ENCODE peak calls at places on chromosome 13, in ten cellular contexts. H is heart right ventricle, W is uterus, D is tibial artery, C is adrenal gland, F is SJSA1, G is brain microvascular endothelial cell, B is right cardiac atrium, J is cardiac muscle cell, A is esophagus squamous epithelium. X is an unnamed sample.

GRCh38 chr13:45674908-45675307 is 27.2 kb upstream of the CBY2 start:
- DNase-seq in C (no peak), G (peak), W (no peak), B (no peak), D (no peak), A (no peak), H (no peak), F (peak), J (peak), X (no peak)

GRCh38 chr13:26515721-26516120 is 41.8 kb upstream of the WASF3 start:
- DNase-seq in D (no peak), H (no peak), J (no peak), C (no peak), A (no peak), G (no peak), W (no peak), F (no peak), B (no peak), X (no peak)

GRCh38 chr13:89029062-89029461 is 1357.9 kb downstream of the SLITRK5 start:
- DNase-seq in C (no peak), H (no peak), D (no peak), F (no peak), B (no peak), G (no peak), A (no peak), J (no peak), W (no peak), X (no peak)

GRCh38 chr13:62799038-62799535 is 1383.4 kb upstream of the PCDH20 start:
- DNase-seq in B (no peak), G (no peak), D (no peak), F (no peak), H (no peak), W (no peak), J (no peak), A (no peak), C (no peak), X (no peak)

GRCh38 chr13:39095500-39095899 is 57.2 kb downstream of the NHLRC3 start:
- DNase-seq in B (no peak), D (no peak), G (no peak), W (no peak), H (no peak), J (no peak), F (no peak), A (no peak), C (no peak), X (no peak)

GRCh38 chr13:44364601-44365000 is 9.0 kb upstream of the SERP2 start:
- DNase-seq in D (no peak), J (peak), C (no peak), F (peak), H (no peak), G (peak), B (no peak), W (no peak), A (no peak), X (no peak)

GRCh38 chr13:99066219-99066618 is 88.4 kb upstream of the DOCK9 start:
- DNase-seq in A (no peak), F (no peak), G (no peak), B (no peak), H (no peak), W (no peak), J (no peak), D (no peak), C (no peak), X (no peak)

GRCh38 chr13:33194820-33195692 is 90.5 kb downstream of the STARD13 start:
- DNase-seq in D (no peak), J (peak), A (no peak), H (no peak), G (peak), B (no peak), C (no peak), W (peak), F (peak), X (peak)

GRCh38 chr13:31896427-31896826 is 135.1 kb upstream of the FRY start:
- DNase-seq in B (no peak), F (no peak), W (no peak), C (no peak), G (peak), H (peak), D (peak), A (no peak), J (peak), X (peak)

GRCh38 chr13:51479199-51479523 is 26.3 kb upstream of the INTS6 start:
- DNase-seq in G (no peak), F (no peak), B (no peak), H (no peak), J (peak), D (no peak), A (no peak), C (no peak), W (no peak), X (no peak)

GRCh38 chr13:79585033-79585432 is 104.1 kb downstream of the NDFIP2 start:
- DNase-seq in C (no peak), W (no peak), J (no peak), B (no peak), G (no peak), H (no peak), D (no peak), F (no peak), A (no peak), X (no peak)

GRCh38 chr13:106520205-106521004 is 15.1 kb downstream of the EFNB2 start:
- DNase-seq in H (no peak), C (no peak), G (no peak), A (no peak), F (no peak), W (no peak), D (no peak), B (no peak), J (peak), X (no peak)
- H3K27ac ChIP-seq in H (no peak), C (no peak), G (no peak), A (no peak), F (no peak), W (no peak), D (no peak), B (no peak), J (no peak), X (no peak)

DNA sequence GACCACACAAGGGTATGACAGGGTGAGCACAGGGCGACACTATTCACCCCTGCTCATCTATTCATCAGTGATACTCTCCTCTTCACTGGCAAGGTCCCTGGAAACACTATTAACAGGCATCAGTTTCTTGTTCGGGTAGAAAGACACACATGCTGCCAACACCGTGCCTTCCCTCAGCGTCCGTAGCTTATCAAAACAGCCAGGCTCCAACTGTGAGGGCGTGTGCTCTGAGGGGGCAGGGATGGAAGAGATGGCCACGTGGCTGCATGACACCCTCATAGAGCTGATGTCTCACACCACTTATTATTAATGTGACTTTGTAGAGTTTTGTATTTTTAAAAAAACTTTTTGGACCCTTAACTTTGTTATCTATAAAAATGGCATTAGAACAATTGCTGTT is 160.3 kb downstream of the ITGBL1 start:
- DNase-seq in C (no peak), F (no peak), B (peak), J (no peak), G (peak), D (no peak), A (no peak), W (no peak), H (no peak), X (no peak)
- H3K27ac ChIP-seq in C (no peak), F (no peak), B (no peak), J (no peak), G (no peak), D (peak), A (no peak), W (no peak), H (no peak), X (no peak)

GRCh38 chr13:23432589-23432988 is 913 bp downstream of the SACS start:
- DNase-seq in G (no peak), C (no peak), H (no peak), B (no peak), D (no peak), J (no peak), A (no peak), F (no peak), W (no peak), X (no peak)

GRCh38 chr13:23430664-23431063 is 2.8 kb downstream of the SACS start:
- DNase-seq in J (no peak), G (no peak), D (no peak), H (no peak), C (no peak), A (no peak), B (no peak), W (no peak), F (no peak), X (no peak)

GRCh38 chr13:23428183-23428528 is 5.3 kb downstream of the SACS start:
- DNase-seq in J (peak), F (no peak), G (peak), A (no peak), B (no peak), C (peak), D (no peak), H (no peak), W (no peak), X (no peak)

GRCh38 chr13:23433171-23434153 is at the start of gene SACS:
- DNase-seq in D (no peak), J (peak), H (no peak), C (peak), F (no peak), A (no peak), G (peak), B (peak), W (no peak), X (no peak)

GRCh38 chr13:23427342-23428182 is 5.9 kb downstream of the SACS start:
- DNase-seq in D (peak), W (peak), F (no peak), J (peak), A (no peak), B (peak), G (peak), H (no peak), C (peak), X (no peak)
- H3K27ac ChIP-seq in D (peak), W (peak), F (peak), J (peak), A (peak), B (peak), G (peak), H (peak), C (no peak), X (peak)

GRCh38 chr13:23381877-23382276 is 51.6 kb downstream of the SACS start:
- DNase-seq in W (no peak), D (no peak), J (peak), F (no peak), A (no peak), B (no peak), G (no peak), H (no peak), C (no peak), X (no peak)

GRCh38 chr13:23375007-23375971 is 58.2 kb downstream of the SACS start:
- DNase-seq in F (peak), H (peak), W (peak), D (peak), J (peak), G (peak), B (peak), C (peak), A (peak), X (peak)

GRCh38 chr13:23377603-23378002 is 55.9 kb downstream of the SACS start:
- DNase-seq in J (no peak), F (no peak), C (no peak), B (no peak), G (no peak), H (no peak), D (no peak), W (peak), A (no peak), X (peak)

GRCh38 chr13:23380534-23380933 is 53.0 kb downstream of the SACS start:
- DNase-seq in H (no peak), B (no peak), J (peak), A (no peak), W (no peak), G (no peak), C (no peak), D (no peak), F (peak), X (no peak)

GRCh38 chr13:23378009-23378632 is 55.4 kb downstream of the SACS start:
- DNase-seq in B (no peak), D (peak), A (no peak), F (peak), W (peak), G (peak), J (peak), H (no peak), C (peak), X (peak)
- H3K27ac ChIP-seq in B (no peak), D (peak), A (peak), F (peak), W (peak), G (peak), J (no peak), H (peak), C (peak), X (peak)

X was measured in ascending aorta.